ENCODE peak calls at places on chromosomes 3 and 15, in four cellular contexts. L is fibroblast of pulmonary artery, O is activated B cell treated with CpG ODN at 0.5 μM for 24 hours, K is mesothelial cell of epicardium. J is an unnamed sample.

GRCh38 chr3:69671082-69671952 is 67.9 kb upstream of the MITF start:
- DNase-seq in L (peak; percentile 72), O (no peak), K (no peak), J (no peak)

GRCh38 chr15:101536875-101537405 is 47.4 kb upstream of the PCSK6 start:
- DNase-seq in L (no peak), O (no peak), K (peak; percentile 30), J (no peak)

GRCh38 chr3:29456901-29457300 is 176.0 kb downstream of the RBMS3 start:
- DNase-seq in L (no peak), O (no peak), K (no peak), J (no peak)

GRCh38 chr15:70026991-70027390 is 70.7 kb downstream of the TLE3 start:
- DNase-seq in L (no peak), O (no peak), K (no peak), J (no peak)

GRCh38 chr3:125587039-125587664 is 8.1 kb downstream of the OSBPL11 start:
- DNase-seq in L (peak; percentile 50), O (no peak), K (no peak), J (no peak)

GRCh38 chr3:114194750-114195149 is 15.9 kb upstream of the DRD3 start:
- DNase-seq in L (no peak), O (no peak), K (no peak), J (no peak)

GRCh38 chr3:48016336-48016973 is at the start of gene MAP4:
- DNase-seq in L (peak; percentile 63), O (no peak), K (no peak), J (no peak)

GRCh38 chr3:9933561-9934234 is at the start of gene CRELD1:
- DNase-seq in L (peak; percentile 95), O (peak; percentile 98), K (peak; percentile 99), J (peak; percentile 93)

GRCh38 chr15:49686626-49687025 is 65.8 kb downstream of the DTWD1 start:
- DNase-seq in L (peak; percentile 69), O (no peak), K (no peak), J (no peak)

J was measured in NCI-H1048.